ENCODE peak calls at places on chromosomes 13 and 19, in four cellular contexts. O, L, F and X are unnamed samples.

GRCh38 chr19:16303755-16304154 is 20.9 kb upstream of the KLF2 start:
- DNase-seq in L (no peak), O (no peak), F (no peak), X (no peak)

GRCh38 chr19:30492581-30492980 is 120.4 kb downstream of the ZNF536 start:
- DNase-seq in O (no peak), L (no peak), F (no peak), X (no peak)

GRCh38 chr19:45311640-45312039 is 11.0 kb downstream of the CKM start:
- DNase-seq in F (no peak), L (no peak), O (no peak), X (no peak)

GRCh38 chr19:32373614-32374295 is 28.3 kb downstream of the ZNF507 start:
- DNase-seq in L (no peak), F (peak), O (peak), X (no peak)

GRCh38 chr19:3133793-3134116 is 2.1 kb upstream of the GNA15 start:
- DNase-seq in L (no peak), O (no peak), F (no peak), X (no peak)

GRCh38 chr13:73661687-73662425 is 472.3 kb downstream of the KLF12 start:
- DNase-seq in O (no peak), F (no peak), L (no peak), X (no peak)

GRCh38 chr19:1132625-1133383 is 29.0 kb downstream of the GPX4 start:
- DNase-seq in L (no peak), F (no peak), O (peak), X (no peak)

GRCh38 chr13:30908416-30908980 is 2.4 kb downstream of the MEDAG start:
- DNase-seq in F (no peak), O (peak), L (no peak), X (no peak)

GRCh38 chr13:99340638-99341037 is 33.4 kb upstream of the GPR183 start:
- DNase-seq in O (no peak), F (no peak), L (no peak), X (no peak)

GRCh38 chr19:43132696-43133095 is 50.2 kb upstream of the PSG2 start:
- DNase-seq in L (no peak), F (no peak), O (no peak), X (no peak)

GRCh38 chr13:50222569-50223332 is 207.5 kb downstream of the KCNRG start:
- DNase-seq in F (peak), L (peak), O (peak), X (no peak)

GRCh38 chr13:34107814-34108213 is 289.9 kb downstream of the RFC3 start:
- DNase-seq in F (no peak), O (peak), L (no peak), X (no peak)

GRCh38 chr19:46133101-46133627 is 8.7 kb upstream of the IGFL3 start:
- DNase-seq in O (peak), L (no peak), F (peak), X (no peak)

GRCh38 chr13:43333176-43333575 is 309.8 kb downstream of the DNAJC15 start:
- DNase-seq in F (no peak), L (no peak), O (no peak), X (no peak)

GRCh38 chr13:76837811-76838210 is 48.4 kb downstream of the KCTD12 start:
- DNase-seq in F (no peak), L (no peak), O (peak), X (no peak)

GRCh38 chr19:15241259-15241658 is 9.0 kb upstream of the EPHX3 start:
- DNase-seq in O (no peak), L (no peak), F (no peak), X (no peak)

GRCh38 chr13:99172951-99173350 is 27.7 kb upstream of the UBAC2 start:
- DNase-seq in O (no peak), L (no peak), F (no peak), X (no peak)

GRCh38 chr13:73210218-73210883 is 151.5 kb downstream of the KLF5 start:
- DNase-seq in L (no peak), F (no peak), O (no peak), X (no peak)

GRCh38 chr19:41869374-41869955 is 7.6 kb upstream of the CD79A start:
- DNase-seq in O (no peak), L (no peak), F (no peak), X (peak)

GRCh38 chr13:113488283-113488682 is 2.2 kb downstream of the DCUN1D2 start:
- DNase-seq in L (no peak), O (no peak), F (no peak), X (no peak)

GRCh38 chr19:34131100-34131499 is 41.2 kb upstream of the LSM14A start:
- DNase-seq in F (peak), O (no peak), L (no peak), X (no peak)

GRCh38 chr19:3547301-3547731 is 8.3 kb downstream of the TEKTIP1 start:
- DNase-seq in L (no peak), F (no peak), O (no peak), X (peak)

GRCh38 chr13:79874396-79875360 is 393.7 kb downstream of the NDFIP2 start:
- DNase-seq in F (no peak), L (no peak), O (no peak), X (no peak)

GRCh38 chr13:95212962-95213850 is 88.0 kb downstream of the ABCC4 start:
- DNase-seq in O (no peak), F (no peak), L (no peak), X (no peak)

GRCh38 chr19:52296400-52296772 is 583 bp upstream of the ZNF480 start:
- DNase-seq in L (no peak), O (no peak), F (no peak), X (no peak)

GRCh38 chr19:11168568-11168967 is 13.0 kb upstream of the SPC24 start:
- DNase-seq in O (peak), L (no peak), F (peak), X (no peak)

GRCh38 chr19:2720777-2721569 is at the start of gene DIRAS1:
- DNase-seq in L (no peak), O (peak), F (no peak), X (no peak)

GRCh38 chr13:88042489-88042888 is 371.3 kb downstream of the SLITRK5 start:
- DNase-seq in O (peak), L (no peak), F (no peak), X (no peak)

GRCh38 chr13:84607614-84608013 is 725.3 kb upstream of the SLITRK1 start:
- DNase-seq in F (peak), L (no peak), O (peak), X (no peak)